ENCODE peak calls at places on chromosomes 6 and 20, in four cellular contexts. C, J, Y and B are unnamed samples.

GRCh38 chr6:114304304-114304887 is 38.4 kb downstream of the HS3ST5 start:
- DNase-seq in Y (no peak), C (no peak), J (no peak), B (no peak)

GRCh38 chr6:7341989-7342742 is 29.2 kb upstream of the SSR1 start:
- DNase-seq in J (peak; percentile 24), C (peak; percentile 21), Y (no peak), B (no peak)

GRCh38 chr20:23187759-23188158 is 101.6 kb upstream of the CD93 start:
- DNase-seq in J (no peak), C (no peak), Y (no peak), B (no peak)

GRCh38 chr6:41859356-41859755 is 35.8 kb downstream of the USP49 start:
- DNase-seq in J (no peak), Y (no peak), C (no peak), B (no peak)

GRCh38 chr6:37362101-37362823 is 8.5 kb downstream of the RNF8 start:
- DNase-seq in C (no peak), Y (no peak), J (no peak), B (no peak)

GRCh38 chr20:48717959-48718223 is 109.9 kb downstream of the PREX1 start:
- DNase-seq in C (no peak), J (no peak), Y (no peak), B (no peak)

GRCh38 chr20:3194617-3195280 is 9.7 kb downstream of the DDRGK1 start:
- DNase-seq in Y (no peak), C (no peak), J (no peak), B (no peak)

GRCh38 chr6:133130863-133131262 is 110.3 kb upstream of the EYA4 start:
- DNase-seq in J (no peak), Y (no peak), C (no peak), B (no peak)

GRCh38 chr6:35610830-35611229 is 77.9 kb downstream of the FKBP5 start:
- DNase-seq in C (no peak), J (no peak), Y (no peak), B (no peak)

GRCh38 chr20:24823989-24824693 is 124.9 kb upstream of the CST7 start:
- DNase-seq in J (no peak), Y (no peak), C (no peak), B (no peak)

GRCh38 chr6:33846226-33846625 is 42.4 kb upstream of the MLN start:
- DNase-seq in Y (no peak), J (no peak), C (no peak), B (no peak)

GRCh38 chr20:16279320-16279719 is 293.9 kb downstream of the KIF16B start:
- DNase-seq in Y (no peak), J (no peak), C (no peak), B (no peak)

GRCh38 chr20:56715309-56715708 is 86.2 kb downstream of the TFAP2C start:
- DNase-seq in J (no peak), C (no peak), Y (no peak), B (no peak)

GRCh38 chr6:31011153-31011552 is 879 bp downstream of the MUC22 start:
- DNase-seq in C (no peak), Y (no peak), J (no peak), B (no peak)

GRCh38 chr6:125480146-125480545 is 178.4 kb upstream of the HDDC2 start:
- DNase-seq in J (no peak), C (no peak), Y (no peak), B (no peak)

GRCh38 chr6:106511274-106512047 is 117.8 kb downstream of the RTN4IP1 start:
- DNase-seq in J (no peak), C (no peak), Y (no peak), B (peak; percentile 32)

GRCh38 chr20:60055740-60056139 is 97.5 kb downstream of the CDH26 start:
- DNase-seq in J (no peak), Y (peak; percentile 4), C (peak; percentile 98), B (no peak)

GRCh38 chr6:156828280-156828703 is 51.1 kb downstream of the ARID1B start:
- DNase-seq in Y (no peak), C (no peak), J (no peak), B (no peak)

GRCh38 chr20:1505361-1505760 is 14.1 kb upstream of the SIRPB2 start:
- DNase-seq in J (no peak), Y (no peak), C (no peak), B (no peak)

GRCh38 chr6:16679050-16679449 is 82.2 kb downstream of the ATXN1 start:
- DNase-seq in C (no peak), Y (no peak), J (no peak), B (no peak)

GRCh38 chr6:42547407-42548329 is 16.2 kb upstream of the UBR2 start:
- DNase-seq in J (peak; percentile 92), C (peak; percentile 72), Y (no peak), B (peak; percentile 84)

GRCh38 chr20:34249291-34249690 is 8.1 kb downstream of the ASIP start:
- DNase-seq in J (no peak), Y (peak; percentile 35), C (no peak), B (no peak)

GRCh38 chr6:1404713-1405098 is 15.3 kb downstream of the FOXF2 start:
- DNase-seq in J (no peak), C (no peak), Y (no peak), B (no peak)

GRCh38 chr20:45857836-45858250 is 429 bp downstream of the ZSWIM3 start:
- DNase-seq in C (no peak), Y (peak; percentile 31), J (peak; percentile 81), B (peak; percentile 39)

GRCh38 chr20:40508821-40509220 is 180.2 kb downstream of the MAFB start:
- DNase-seq in Y (no peak), J (no peak), C (no peak), B (no peak)

GRCh38 chr6:16243055-16243454 is 4.7 kb downstream of the GMPR start:
- DNase-seq in Y (no peak), J (no peak), C (no peak), B (no peak)

GRCh38 chr6:99349620-99350141 is at the start of gene FAXC:
- DNase-seq in C (no peak), Y (no peak), J (peak; percentile 36), B (no peak)

GRCh38 chr20:58544891-58545290 is 29.7 kb upstream of the APCDD1L start:
- DNase-seq in J (no peak), C (no peak), Y (no peak), B (no peak)

GRCh38 chr6:111198841-111199240 is 111.5 kb downstream of the SLC16A10 start:
- DNase-seq in C (no peak), J (no peak), Y (no peak), B (no peak)

GRCh38 chr6:4950849-4951533 is 52.8 kb downstream of the RPP40 start:
- DNase-seq in Y (no peak), J (no peak), C (no peak), B (no peak)

GRCh38 chr6:23055523-23055922 is 486.2 kb downstream of the HDGFL1 start:
- DNase-seq in C (no peak), J (no peak), Y (no peak), B (no peak)

GRCh38 chr20:57663241-57663640 is 43.0 kb upstream of the ZBP1 start:
- DNase-seq in J (no peak), C (no peak), Y (no peak), B (peak; percentile 1)

GRCh38 chr6:2157441-2158127 is 87.8 kb downstream of the GMDS start:
- DNase-seq in J (no peak), Y (peak; percentile 34), C (no peak), B (no peak)

GRCh38 chr20:11755071-11755881 is 162.4 kb upstream of the BTBD3 start:
- DNase-seq in C (no peak), Y (no peak), J (no peak), B (no peak)

GRCh38 chr20:36587388-36588136 is 14.2 kb downstream of the TGIF2 start:
- DNase-seq in C (no peak), J (no peak), Y (no peak), B (no peak)

GRCh38 chr6:135181333-135182119 is 418 bp downstream of the MYB start:
- DNase-seq in Y (no peak), C (no peak), J (no peak), B (no peak)

GRCh38 chr6:11575408-11576033 is 38.0 kb downstream of the TMEM170B start:
- DNase-seq in J (peak; percentile 71), C (peak; percentile 99), Y (peak; percentile 74), B (no peak)

GRCh38 chr20:38635721-38636285 is 34.2 kb downstream of the ARHGAP40 start:
- DNase-seq in J (peak; percentile 47), C (peak; percentile 61), Y (no peak), B (no peak)

GRCh38 chr6:14354919-14355572 is 237.5 kb downstream of the CD83 start:
- DNase-seq in J (no peak), Y (no peak), C (peak; percentile 62), B (no peak)

GRCh38 chr20:7959484-7959883 is 19.2 kb upstream of the HAO1 start:
- DNase-seq in Y (no peak), J (no peak), C (no peak), B (no peak)

GRCh38 chr6:162244031-162244430 is 483.5 kb downstream of the PRKN start:
- DNase-seq in C (no peak), J (no peak), Y (no peak), B (no peak)
- TF ChIP-seq SPI1 in C (no peak), J (no peak), Y (no peak), B (no peak)

GRCh38 chr6:52356017-52356416 is 5.9 kb upstream of the PAQR8 start:
- DNase-seq in J (peak; percentile 39), C (no peak), Y (no peak), B (no peak)
- TF ChIP-seq SPI1 in J (no peak), C (no peak), Y (no peak), B (no peak)

DNA sequence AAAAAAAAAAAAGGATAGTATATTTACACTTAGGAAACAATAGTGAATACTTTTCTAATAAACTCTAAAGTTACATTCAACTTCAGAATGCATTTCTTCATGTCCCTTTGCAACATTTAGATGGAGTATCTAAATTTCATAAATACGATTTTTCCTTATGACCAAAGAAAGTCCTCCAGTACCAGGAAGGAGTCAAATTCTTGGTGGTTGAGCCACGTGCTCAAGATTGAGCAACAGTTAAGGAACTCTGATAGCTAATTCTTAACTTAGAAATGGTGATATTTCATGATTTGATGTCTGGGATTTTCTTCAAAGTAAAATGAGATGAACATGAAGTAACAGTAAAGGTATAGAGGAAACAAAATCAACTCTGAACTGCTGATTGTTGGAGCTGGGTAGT is 92.7 kb downstream of the SASH1 start:
- DNase-seq in J (no peak), C (no peak), Y (no peak), B (no peak)
- TF ChIP-seq SPI1 in J (no peak), C (no peak), Y (no peak), B (no peak)

DNA sequence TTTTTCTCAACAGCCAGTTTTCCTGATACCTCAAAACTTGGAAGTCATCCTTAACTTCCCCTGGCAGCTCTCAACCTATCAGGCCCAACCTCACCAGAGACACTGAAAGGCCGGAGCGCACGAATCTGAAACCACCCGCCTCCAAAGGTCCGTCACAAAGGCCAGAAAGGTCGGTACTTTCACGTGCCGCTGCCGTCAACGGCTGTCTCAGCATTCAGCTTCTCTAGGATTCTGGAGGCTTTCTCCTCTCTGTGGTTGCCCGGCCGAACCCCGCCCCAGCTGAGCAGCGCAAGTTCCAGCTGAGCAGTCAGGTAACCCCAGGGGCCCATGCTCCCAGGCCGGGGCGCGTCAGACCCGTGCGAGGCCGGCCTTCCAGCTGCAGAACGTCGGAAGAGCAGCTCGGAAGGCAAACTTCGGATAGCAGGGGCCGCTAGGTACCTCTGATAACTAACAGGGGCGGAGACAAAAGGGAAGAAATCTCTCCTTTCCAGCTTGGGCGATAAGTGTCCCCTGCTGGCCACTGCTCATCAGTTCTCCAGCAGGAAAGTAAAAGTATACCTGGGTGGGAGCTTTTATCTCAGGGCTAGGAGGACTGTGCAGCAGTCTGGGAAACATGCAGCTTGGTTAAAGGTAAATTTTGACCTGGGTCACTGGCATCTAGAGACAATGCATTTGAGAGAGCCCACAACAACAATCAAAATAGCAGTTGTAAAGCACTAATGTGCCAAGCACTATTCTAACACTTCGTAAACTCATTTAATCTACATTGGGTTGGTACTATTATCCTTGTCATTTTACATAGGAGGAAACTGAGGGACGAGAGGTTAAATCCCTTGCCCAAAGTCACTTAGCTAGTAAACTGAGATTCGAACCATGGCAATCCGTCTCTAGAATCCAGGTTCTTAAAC is 16.1 kb downstream of the ZSCAN12 start:
- DNase-seq in J (peak; percentile 72), Y (no peak), C (no peak), B (peak; percentile 47)
- TF ChIP-seq SPI1 in J (no peak), Y (no peak), C (no peak), B (no peak)